ENCODE peak calls at places on chromosomes 4 and X, in six cellular contexts. T is lung; B is psoas muscle; H is A549; O is AG04450; J is CD8-positive, alpha-beta memory T cell. M is an unnamed sample.

GRCh38 chr4:78748361-78748760 is 27.8 kb upstream of the BMP2K start:
- DNase-seq in J (no peak), H (no peak), O (no peak), B (no peak), T (no peak), M (no peak)

GRCh38 chrX:7904557-7904956 is 22.7 kb downstream of the PNPLA4 start:
- DNase-seq in O (no peak), H (no peak), J (no peak), T (no peak), B (no peak), M (no peak)

GRCh38 chr4:113943863-113944262 is 35.6 kb downstream of the ARSJ start:
- DNase-seq in T (no peak), H (no peak), B (no peak), J (no peak), O (no peak), M (no peak)

GRCh38 chr4:8010618-8011017 is 71.0 kb upstream of the AFAP1 start:
- DNase-seq in H (no peak), T (peak; percentile 42), B (peak; percentile 65), O (no peak), J (no peak), M (peak; percentile 37)

GRCh38 chr4:5708171-5708828 is at the start of gene EVC2:
- DNase-seq in O (no peak), H (peak; percentile 27), J (peak; percentile 3), T (peak; percentile 67), B (peak; percentile 82), M (peak; percentile 96)

GRCh38 chr4:42489095-42489494 is 91.8 kb downstream of the SHISA3 start:
- DNase-seq in B (no peak), J (no peak), H (no peak), T (no peak), O (no peak), M (no peak)

GRCh38 chr4:175339100-175339707 is 421.0 kb downstream of the ADAM29 start:
- DNase-seq in B (no peak), J (no peak), H (no peak), O (no peak), T (no peak), M (peak; percentile 77)

GRCh38 chrX:13028871-13029336 is 15.5 kb downstream of the FAM9C start:
- DNase-seq in O (no peak), H (peak; percentile 82), T (no peak), B (no peak), J (no peak), M (no peak)

GRCh38 chr4:143585548-143585947 is 72.0 kb downstream of the SMARCA5 start:
- DNase-seq in B (no peak), J (no peak), O (no peak), H (no peak), T (no peak), M (no peak)

GRCh38 chr4:94332983-94333590 is 9.5 kb downstream of the HPGDS start:
- DNase-seq in T (no peak), B (no peak), H (peak; percentile 36), O (no peak), J (no peak), M (peak; percentile 54)

DNA sequence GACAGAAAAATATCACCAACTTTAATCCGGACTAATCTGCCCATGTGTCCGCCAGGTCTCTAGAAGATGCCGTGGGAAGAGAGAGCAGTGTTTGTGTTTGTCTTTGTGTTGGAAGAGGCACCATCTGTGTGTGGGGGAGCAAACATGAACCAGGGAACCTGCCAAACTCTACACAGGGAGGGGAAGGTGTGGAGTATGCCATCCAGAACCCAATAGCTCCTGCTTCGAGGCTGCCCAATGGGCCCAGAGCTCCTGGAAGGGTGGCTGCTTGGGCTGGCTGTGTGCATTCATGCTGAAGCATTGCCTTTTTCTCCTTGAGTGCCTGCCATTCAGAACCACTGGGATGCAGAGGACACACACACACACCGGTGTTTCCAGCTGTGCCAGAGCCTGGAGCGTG is 536.2 kb downstream of the MID1IP1 start:
- DNase-seq in O (no peak), T (no peak), B (no peak), H (no peak), J (no peak), M (no peak)
- H3K27ac ChIP-seq in O (no peak overlapping the region), T (no peak overlapping the region), B (peak overlapping the region; percentile 3), H (no peak overlapping the region), J (no peak overlapping the region), M (no peak overlapping the region)

DNA sequence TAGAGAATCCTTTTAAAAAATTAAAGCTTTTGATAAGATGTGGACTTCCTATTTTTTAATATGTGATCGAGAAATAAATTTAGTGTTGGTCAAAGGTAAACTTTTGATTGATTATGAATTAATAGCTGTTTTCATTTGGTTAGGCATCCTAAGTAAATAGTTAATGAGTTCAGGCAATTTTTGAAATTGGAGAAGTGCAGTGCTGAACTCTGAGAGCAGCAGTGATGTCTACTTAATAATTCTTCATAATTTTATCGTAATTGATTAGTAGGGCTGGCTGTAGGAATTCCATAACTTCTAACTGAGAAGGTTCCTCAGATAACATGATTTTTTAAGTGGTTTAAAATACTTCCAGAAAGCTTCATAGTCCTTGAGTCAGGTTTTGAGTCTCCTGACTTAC is 1.5 kb downstream of the MND1 start:
- DNase-seq in O (no peak), B (no peak), J (no peak), T (no peak), H (no peak), M (no peak)
- H3K27ac ChIP-seq in O (no peak overlapping the region), B (no peak overlapping the region), J (no peak overlapping the region), T (no peak overlapping the region), H (peak overlapping the region; percentile 94), M (no peak overlapping the region)

DNA sequence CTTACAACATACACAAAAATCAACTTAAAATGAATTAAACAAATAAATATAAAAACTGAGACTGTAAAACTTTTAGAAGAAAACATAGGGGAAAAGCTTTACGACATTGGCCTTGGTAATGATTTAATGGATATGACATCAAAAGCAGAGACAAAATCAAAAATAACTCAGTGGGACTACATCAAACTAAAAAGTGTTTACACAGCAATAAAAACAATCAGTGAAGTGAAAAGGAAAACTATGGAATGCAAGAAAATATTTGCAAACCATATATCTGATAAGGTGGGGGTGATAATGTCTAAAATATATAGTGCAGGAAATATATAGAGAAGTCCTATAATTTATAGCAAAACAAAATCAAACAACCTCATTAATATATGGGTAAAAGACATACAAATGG is 364.4 kb upstream of the INTU start:
- DNase-seq in T (no peak), J (no peak), B (no peak), O (no peak), H (no peak), M (no peak)
- H3K27ac ChIP-seq in T (no peak overlapping the region), J (no peak overlapping the region), B (no peak overlapping the region), O (no peak overlapping the region), H (no peak overlapping the region), M (no peak overlapping the region)

GRCh38 chr4:103938488-103938887 is 218.7 kb upstream of the TACR3 start:
- DNase-seq in H (no peak), J (no peak), T (no peak), O (no peak), B (no peak), M (no peak)
- H3K27ac ChIP-seq in H (no peak overlapping the region), J (no peak overlapping the region), T (no peak overlapping the region), O (no peak overlapping the region), B (no peak overlapping the region), M (no peak overlapping the region)

DNA sequence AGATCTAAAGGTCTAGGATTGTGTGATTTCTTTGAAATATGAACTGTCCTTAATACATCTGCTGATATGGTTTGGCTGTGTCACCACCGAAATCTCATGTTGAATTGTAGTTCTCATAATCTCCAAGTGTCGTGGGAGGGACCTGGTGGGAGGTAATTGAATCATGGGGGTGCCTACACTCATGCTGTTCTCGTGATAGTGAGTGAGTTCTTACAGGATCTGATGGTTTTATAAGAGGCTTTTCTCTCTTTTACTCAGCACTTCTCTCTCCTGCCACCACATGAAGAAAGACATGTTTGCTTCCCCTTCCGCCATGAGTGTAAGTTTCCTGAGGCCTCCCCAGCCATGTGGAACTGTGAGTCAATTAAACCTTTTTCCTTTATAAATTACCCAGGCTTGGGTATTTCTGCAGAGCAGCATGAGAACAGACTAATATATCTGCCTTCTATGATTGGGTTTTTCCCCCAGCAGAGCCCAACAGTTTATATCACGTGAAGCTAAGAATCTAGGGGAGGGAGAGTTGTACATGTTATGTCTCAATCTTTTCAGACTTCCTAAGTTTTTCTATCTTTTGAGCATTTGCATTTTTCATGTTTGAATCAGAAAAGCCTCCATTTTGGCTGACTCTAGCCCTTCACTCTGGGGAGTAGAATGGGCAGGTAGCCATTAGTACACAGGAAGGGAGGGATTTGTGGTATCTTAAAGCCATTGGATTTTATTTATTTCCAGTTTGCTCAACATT is 58.9 kb downstream of the PLAC1 start:
- DNase-seq in T (no peak), O (no peak), H (no peak), B (no peak), J (no peak), M (peak; percentile 65)
- H3K27ac ChIP-seq in T (no peak overlapping the region), O (no peak overlapping the region), H (peak overlapping the region; percentile 70), B (no peak overlapping the region), J (no peak overlapping the region), M (peak overlapping the region; percentile 57)

DNA sequence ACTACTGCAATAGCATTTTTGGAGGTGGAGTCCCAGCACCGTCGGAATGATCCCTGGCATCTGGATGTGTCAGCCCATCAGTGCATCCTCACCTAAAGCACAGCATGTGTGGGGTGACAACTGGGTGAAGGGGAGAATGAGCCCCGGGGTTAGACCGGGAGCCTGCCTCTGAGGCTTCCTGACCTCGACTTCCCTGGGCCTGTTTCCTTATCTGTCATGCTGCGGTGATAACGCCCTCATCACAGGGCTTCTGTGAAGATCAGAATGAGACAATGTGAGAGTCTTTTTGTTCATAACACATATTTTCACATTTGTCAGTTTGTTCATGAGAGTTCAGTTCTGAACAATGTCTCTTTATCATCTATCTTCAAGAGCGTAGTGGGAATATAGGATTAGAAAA is 31.1 kb upstream of the PDLIM3 start:
- DNase-seq in J (no peak), B (no peak), O (no peak), H (no peak), T (no peak), M (no peak)
- H3K27ac ChIP-seq in J (no peak overlapping the region), B (peak overlapping the region; percentile 97), O (peak overlapping the region; percentile 93), H (no peak overlapping the region), T (peak overlapping the region; percentile 93), M (peak overlapping the region; percentile 87)

GRCh38 chr4:87478732-87479250 is 50.4 kb downstream of the SPARCL1 start:
- DNase-seq in J (no peak), O (no peak), B (no peak), H (no peak), T (no peak), M (no peak)
- H3K27ac ChIP-seq in J (no peak overlapping the region), O (no peak overlapping the region), B (no peak overlapping the region), H (no peak overlapping the region), T (no peak overlapping the region), M (no peak overlapping the region)